ENCODE peak calls at places on chromosomes 12 and 14, in four cellular contexts. M, U, T and X are unnamed samples.

GRCh38 chr14:71143391-71144290 is 236.4 kb downstream of the PCNX1 start:
- DNase-seq in U (no peak), T (peak; percentile 13), M (peak; percentile 90), X (no peak)

GRCh38 chr14:58077621-58078020 is 74.4 kb downstream of the ARMH4 start:
- DNase-seq in M (peak; percentile 35), U (no peak), T (no peak), X (no peak)

GRCh38 chr14:50964683-50965390 is 20.6 kb upstream of the PYGL start:
- DNase-seq in U (no peak), T (no peak), M (peak; percentile 98), X (peak; percentile 68)

GRCh38 chr14:68794856-68795601 is 2.2 kb upstream of the ZFP36L1 start:
- DNase-seq in M (peak; percentile 94), T (peak; percentile 73), U (peak; percentile 70), X (no peak)

GRCh38 chr12:105596731-105597130 is 266.2 kb downstream of the C12orf75 start:
- DNase-seq in T (no peak), M (no peak), U (no peak), X (no peak)

GRCh38 chr12:122243965-122244364 is 18.1 kb upstream of the DIABLO start:
- DNase-seq in M (no peak), U (no peak), T (no peak), X (no peak)

GRCh38 chr12:15928870-15929571 is 17.9 kb downstream of the DERA start:
- DNase-seq in T (no peak), U (no peak), M (peak; percentile 24), X (no peak)

GRCh38 chr12:16526693-16527092 is 79.3 kb downstream of the LMO3 start:
- DNase-seq in U (no peak), M (peak; percentile 87), T (no peak), X (no peak)

GRCh38 chr12:3595721-3596120 is 104.7 kb downstream of the PRMT8 start:
- DNase-seq in M (no peak), U (no peak), T (no peak), X (no peak)

GRCh38 chr14:73755434-73756014 is 41.3 kb upstream of the PNMA1 start:
- DNase-seq in U (peak; percentile 80), T (no peak), M (no peak), X (no peak)

GRCh38 chr12:56286044-56286830 is 13.9 kb downstream of the CS start:
- DNase-seq in M (peak; percentile 37), U (no peak), T (no peak), X (no peak)

GRCh38 chr12:30898846-30899245 is 27.7 kb upstream of the TSPAN11 start:
- DNase-seq in U (no peak), T (no peak), M (no peak), X (no peak)

GRCh38 chr14:20477211-20477876 is 8.1 kb downstream of the PNP start:
- DNase-seq in U (peak; percentile 95), T (no peak), M (peak; percentile 77), X (no peak)

GRCh38 chr12:58105225-58106119 is 164.1 kb downstream of the ATP23 start:
- DNase-seq in M (peak; percentile 24), T (no peak), U (no peak), X (no peak)

GRCh38 chr14:35940291-35940690 is 114.2 kb downstream of the BRMS1L start:
- DNase-seq in T (no peak), U (no peak), M (no peak), X (no peak)

GRCh38 chr12:113092478-113093408 is 36.2 kb downstream of the DTX1 start:
- DNase-seq in U (peak; percentile 45), M (no peak), T (no peak), X (no peak)

GRCh38 chr14:79186523-79186922 is 1016.4 kb downstream of the NRXN3 start:
- DNase-seq in U (no peak), T (no peak), M (peak; percentile 7), X (no peak)

GRCh38 chr12:111728795-111729194 is 37.9 kb upstream of the ALDH2 start:
- DNase-seq in U (no peak), T (no peak), M (no peak), X (no peak)

GRCh38 chr14:51491776-51492175 is 159.9 kb upstream of the FRMD6 start:
- DNase-seq in U (no peak), T (no peak), M (no peak), X (no peak)

GRCh38 chr12:53205747-53206146 is 1.3 kb downstream of the ITGB7 start:
- DNase-seq in U (no peak), M (peak; percentile 94), T (peak; percentile 59), X (no peak)

GRCh38 chr12:40039598-40039997 is 66.3 kb downstream of the SLC2A13 start:
- DNase-seq in T (no peak), U (no peak), M (no peak), X (no peak)

GRCh38 chr14:105532735-105533141 is 6.4 kb downstream of the TMEM121 start:
- DNase-seq in T (no peak), U (no peak), M (peak; percentile 16), X (no peak)

GRCh38 chr14:104547310-104547997 is 32.1 kb upstream of the C14orf180 start:
- DNase-seq in M (no peak), T (no peak), U (no peak), X (peak; percentile 34)

GRCh38 chr12:106084048-106084671 is 54.6 kb downstream of the NUAK1 start:
- DNase-seq in U (no peak), M (peak; percentile 92), T (no peak), X (peak; percentile 43)

GRCh38 chr12:7460375-7461259 is 16.7 kb upstream of the CD163L1 start:
- DNase-seq in M (peak; percentile 55), U (peak; percentile 56), T (peak; percentile 33), X (no peak)

GRCh38 chr12:95605875-95606274 is 54.6 kb upstream of the USP44 start:
- DNase-seq in T (no peak), M (peak; percentile 18), U (no peak), X (no peak)

GRCh38 chr12:19035552-19035951 is 94.0 kb upstream of the PLEKHA5 start:
- DNase-seq in M (peak; percentile 28), U (no peak), T (no peak), X (no peak)

GRCh38 chr12:131835616-131836171 is 7.5 kb downstream of the MMP17 start:
- DNase-seq in T (no peak), M (no peak), U (no peak), X (no peak)

GRCh38 chr12:94172031-94172430 is 23.7 kb downstream of the PLXNC1 start:
- DNase-seq in T (peak; percentile 40), U (peak; percentile 74), M (peak; percentile 89), X (no peak)

GRCh38 chr14:71235865-71236264 is 328.6 kb downstream of the PCNX1 start:
- DNase-seq in M (no peak), U (no peak), T (no peak), X (no peak)

GRCh38 chr14:72747652-72748051 is 146.2 kb downstream of the DPF3 start:
- DNase-seq in T (no peak), U (no peak), M (no peak), X (no peak)